ENCODE peak calls at places on chromosomes 4 and X, in seven cellular contexts. One of them, this sample, is unnamed.

GRCh38 chr4:165799384-165799815 is 73.6 kb upstream of the TLL1 start:
- DNase-seq in ELF-1: no peak
- DNase-seq in CD8-positive, alpha-beta memory T cell: no peak
- DNase-seq in HEK293T: no peak
- DNase-seq in stimulated activated CD8-positive, alpha-beta memory T cell treated with anti-CD3 and anti-CD28 coated beads, Interleukin-7, amount 100 ng/mL, for 1 hour: no peak
- DNase-seq in testis: peak
- DNase-seq in sciatic nerve: no peak
- DNase-seq in this sample: no peak

GRCh38 chr4:170231377-170231776 is 141.6 kb upstream of the AADAT start:
- DNase-seq in CD8-positive, alpha-beta memory T cell: no peak
- DNase-seq in sciatic nerve: no peak
- DNase-seq in HEK293T: no peak
- DNase-seq in stimulated activated CD8-positive, alpha-beta memory T cell treated with anti-CD3 and anti-CD28 coated beads, Interleukin-7, amount 100 ng/mL, for 1 hour: no peak
- DNase-seq in testis: no peak
- DNase-seq in ELF-1: no peak
- DNase-seq in this sample: peak

GRCh38 chr4:98481167-98481566 is 177.2 kb downstream of the TSPAN5 start:
- DNase-seq in CD8-positive, alpha-beta memory T cell: no peak
- DNase-seq in sciatic nerve: no peak
- DNase-seq in ELF-1: no peak
- DNase-seq in stimulated activated CD8-positive, alpha-beta memory T cell treated with anti-CD3 and anti-CD28 coated beads, Interleukin-7, amount 100 ng/mL, for 1 hour: no peak
- DNase-seq in HEK293T: no peak
- DNase-seq in testis: peak
- DNase-seq in this sample: no peak

GRCh38 chrX:41148553-41148952 is 63.3 kb downstream of the USP9X start:
- DNase-seq in CD8-positive, alpha-beta memory T cell: no peak
- DNase-seq in HEK293T: no peak
- DNase-seq in ELF-1: no peak
- DNase-seq in stimulated activated CD8-positive, alpha-beta memory T cell treated with anti-CD3 and anti-CD28 coated beads, Interleukin-7, amount 100 ng/mL, for 1 hour: no peak
- DNase-seq in testis: no peak
- DNase-seq in sciatic nerve: no peak
- DNase-seq in this sample: no peak

GRCh38 chr4:14892563-14892962 is 109.7 kb upstream of the CPEB2 start:
- DNase-seq in testis: no peak
- DNase-seq in HEK293T: no peak
- DNase-seq in sciatic nerve: no peak
- DNase-seq in CD8-positive, alpha-beta memory T cell: no peak
- DNase-seq in stimulated activated CD8-positive, alpha-beta memory T cell treated with anti-CD3 and anti-CD28 coated beads, Interleukin-7, amount 100 ng/mL, for 1 hour: no peak
- DNase-seq in ELF-1: no peak
- DNase-seq in this sample: no peak

GRCh38 chr4:1198070-1198844 is 25.9 kb upstream of the SPON2 start:
- DNase-seq in stimulated activated CD8-positive, alpha-beta memory T cell treated with anti-CD3 and anti-CD28 coated beads, Interleukin-7, amount 100 ng/mL, for 1 hour: no peak
- DNase-seq in ELF-1: no peak
- DNase-seq in CD8-positive, alpha-beta memory T cell: no peak
- DNase-seq in HEK293T: no peak
- DNase-seq in sciatic nerve: peak
- DNase-seq in testis: peak
- DNase-seq in this sample: no peak

GRCh38 chr4:3302164-3302785 is 9.5 kb downstream of the RGS12 start:
- DNase-seq in ELF-1: no peak
- DNase-seq in testis: no peak
- DNase-seq in sciatic nerve: peak
- DNase-seq in HEK293T: no peak
- DNase-seq in CD8-positive, alpha-beta memory T cell: peak
- DNase-seq in stimulated activated CD8-positive, alpha-beta memory T cell treated with anti-CD3 and anti-CD28 coated beads, Interleukin-7, amount 100 ng/mL, for 1 hour: peak
- DNase-seq in this sample: peak

GRCh38 chrX:134622813-134623185 is 35.5 kb downstream of the PLAC1 start:
- DNase-seq in HEK293T: no peak
- DNase-seq in ELF-1: peak
- DNase-seq in stimulated activated CD8-positive, alpha-beta memory T cell treated with anti-CD3 and anti-CD28 coated beads, Interleukin-7, amount 100 ng/mL, for 1 hour: no peak
- DNase-seq in sciatic nerve: no peak
- DNase-seq in CD8-positive, alpha-beta memory T cell: no peak
- DNase-seq in testis: no peak
- DNase-seq in this sample: no peak

GRCh38 chrX:15739886-15740285 is 1.8 kb downstream of the CA5B start:
- DNase-seq in HEK293T: no peak
- DNase-seq in CD8-positive, alpha-beta memory T cell: no peak
- DNase-seq in sciatic nerve: no peak
- DNase-seq in testis: no peak
- DNase-seq in ELF-1: no peak
- DNase-seq in stimulated activated CD8-positive, alpha-beta memory T cell treated with anti-CD3 and anti-CD28 coated beads, Interleukin-7, amount 100 ng/mL, for 1 hour: no peak
- DNase-seq in this sample: no peak

GRCh38 chr4:931194-931959 is 739 bp downstream of the GAK start:
- DNase-seq in sciatic nerve: no peak
- DNase-seq in stimulated activated CD8-positive, alpha-beta memory T cell treated with anti-CD3 and anti-CD28 coated beads, Interleukin-7, amount 100 ng/mL, for 1 hour: no peak
- DNase-seq in CD8-positive, alpha-beta memory T cell: peak
- DNase-seq in testis: no peak
- DNase-seq in ELF-1: no peak
- DNase-seq in HEK293T: no peak
- DNase-seq in this sample: no peak

GRCh38 chr4:185016946-185017797 is 1.1 kb upstream of the HELT start:
- DNase-seq in stimulated activated CD8-positive, alpha-beta memory T cell treated with anti-CD3 and anti-CD28 coated beads, Interleukin-7, amount 100 ng/mL, for 1 hour: no peak
- DNase-seq in HEK293T: no peak
- DNase-seq in sciatic nerve: no peak
- DNase-seq in testis: no peak
- DNase-seq in ELF-1: peak
- DNase-seq in CD8-positive, alpha-beta memory T cell: no peak
- DNase-seq in this sample: peak

GRCh38 chr4:176611954-176612353 is 180.8 kb downstream of the VEGFC start:
- DNase-seq in HEK293T: no peak
- DNase-seq in testis: no peak
- DNase-seq in sciatic nerve: no peak
- DNase-seq in ELF-1: no peak
- DNase-seq in CD8-positive, alpha-beta memory T cell: no peak
- DNase-seq in stimulated activated CD8-positive, alpha-beta memory T cell treated with anti-CD3 and anti-CD28 coated beads, Interleukin-7, amount 100 ng/mL, for 1 hour: no peak
- DNase-seq in this sample: peak

GRCh38 chr4:118953276-118953675 is 64.6 kb downstream of the SYNPO2 start:
- DNase-seq in testis: no peak
- DNase-seq in ELF-1: no peak
- DNase-seq in CD8-positive, alpha-beta memory T cell: no peak
- DNase-seq in HEK293T: no peak
- DNase-seq in stimulated activated CD8-positive, alpha-beta memory T cell treated with anti-CD3 and anti-CD28 coated beads, Interleukin-7, amount 100 ng/mL, for 1 hour: no peak
- DNase-seq in sciatic nerve: no peak
- DNase-seq in this sample: no peak

GRCh38 chrX:20620301-20620700 is 353.6 kb upstream of the RPS6KA3 start:
- DNase-seq in sciatic nerve: no peak
- DNase-seq in HEK293T: no peak
- DNase-seq in stimulated activated CD8-positive, alpha-beta memory T cell treated with anti-CD3 and anti-CD28 coated beads, Interleukin-7, amount 100 ng/mL, for 1 hour: no peak
- DNase-seq in testis: no peak
- DNase-seq in CD8-positive, alpha-beta memory T cell: no peak
- DNase-seq in ELF-1: no peak
- DNase-seq in this sample: no peak

GRCh38 chr4:3201718-3202702 is 46.9 kb upstream of the MSANTD1 start:
- DNase-seq in ELF-1: no peak
- DNase-seq in stimulated activated CD8-positive, alpha-beta memory T cell treated with anti-CD3 and anti-CD28 coated beads, Interleukin-7, amount 100 ng/mL, for 1 hour: peak
- DNase-seq in sciatic nerve: peak
- DNase-seq in testis: peak
- DNase-seq in CD8-positive, alpha-beta memory T cell: peak
- DNase-seq in HEK293T: no peak
- DNase-seq in this sample: peak

GRCh38 chrX:102765794-102766193 is 45.3 kb downstream of the GPRASP3 start:
- DNase-seq in stimulated activated CD8-positive, alpha-beta memory T cell treated with anti-CD3 and anti-CD28 coated beads, Interleukin-7, amount 100 ng/mL, for 1 hour: no peak
- DNase-seq in sciatic nerve: no peak
- DNase-seq in CD8-positive, alpha-beta memory T cell: no peak
- DNase-seq in testis: no peak
- DNase-seq in ELF-1: no peak
- DNase-seq in HEK293T: no peak
- DNase-seq in this sample: no peak

GRCh38 chrX:16658284-16658683 is 8.3 kb downstream of the S100G start:
- DNase-seq in testis: no peak
- DNase-seq in CD8-positive, alpha-beta memory T cell: no peak
- DNase-seq in stimulated activated CD8-positive, alpha-beta memory T cell treated with anti-CD3 and anti-CD28 coated beads, Interleukin-7, amount 100 ng/mL, for 1 hour: no peak
- DNase-seq in sciatic nerve: no peak
- DNase-seq in HEK293T: no peak
- DNase-seq in ELF-1: no peak
- DNase-seq in this sample: no peak

GRCh38 chrX:154051210-154051810 is 31.6 kb upstream of the IRAK1 start:
- DNase-seq in testis: peak
- DNase-seq in sciatic nerve: peak
- DNase-seq in stimulated activated CD8-positive, alpha-beta memory T cell treated with anti-CD3 and anti-CD28 coated beads, Interleukin-7, amount 100 ng/mL, for 1 hour: peak
- DNase-seq in ELF-1: peak
- DNase-seq in CD8-positive, alpha-beta memory T cell: peak
- DNase-seq in HEK293T: peak
- DNase-seq in this sample: peak

GRCh38 chr4:187618701-187619278 is 376.8 kb upstream of the ZFP42 start:
- DNase-seq in stimulated activated CD8-positive, alpha-beta memory T cell treated with anti-CD3 and anti-CD28 coated beads, Interleukin-7, amount 100 ng/mL, for 1 hour: no peak
- DNase-seq in HEK293T: no peak
- DNase-seq in CD8-positive, alpha-beta memory T cell: no peak
- DNase-seq in testis: no peak
- DNase-seq in ELF-1: no peak
- DNase-seq in sciatic nerve: no peak
- DNase-seq in this sample: no peak

GRCh38 chr4:109410776-109411175 is 22.8 kb upstream of the SEC24B start:
- DNase-seq in HEK293T: no peak
- DNase-seq in sciatic nerve: no peak
- DNase-seq in stimulated activated CD8-positive, alpha-beta memory T cell treated with anti-CD3 and anti-CD28 coated beads, Interleukin-7, amount 100 ng/mL, for 1 hour: no peak
- DNase-seq in ELF-1: no peak
- DNase-seq in testis: no peak
- DNase-seq in CD8-positive, alpha-beta memory T cell: no peak
- DNase-seq in this sample: no peak

GRCh38 chr4:19030536-19030935 is 1009.0 kb upstream of the LCORL start:
- DNase-seq in testis: no peak
- DNase-seq in sciatic nerve: no peak
- DNase-seq in HEK293T: no peak
- DNase-seq in CD8-positive, alpha-beta memory T cell: no peak
- DNase-seq in stimulated activated CD8-positive, alpha-beta memory T cell treated with anti-CD3 and anti-CD28 coated beads, Interleukin-7, amount 100 ng/mL, for 1 hour: no peak
- DNase-seq in ELF-1: no peak
- DNase-seq in this sample: no peak

GRCh38 chr4:158161561-158162354 is 11.1 kb downstream of the GASK1B start:
- DNase-seq in sciatic nerve: no peak
- DNase-seq in ELF-1: peak
- DNase-seq in HEK293T: no peak
- DNase-seq in CD8-positive, alpha-beta memory T cell: no peak
- DNase-seq in stimulated activated CD8-positive, alpha-beta memory T cell treated with anti-CD3 and anti-CD28 coated beads, Interleukin-7, amount 100 ng/mL, for 1 hour: no peak
- DNase-seq in testis: peak
- DNase-seq in this sample: peak

GRCh38 chrX:145910017-145910416 is 92.4 kb downstream of the SLITRK2 start:
- DNase-seq in sciatic nerve: no peak
- DNase-seq in HEK293T: no peak
- DNase-seq in ELF-1: no peak
- DNase-seq in stimulated activated CD8-positive, alpha-beta memory T cell treated with anti-CD3 and anti-CD28 coated beads, Interleukin-7, amount 100 ng/mL, for 1 hour: no peak
- DNase-seq in testis: no peak
- DNase-seq in CD8-positive, alpha-beta memory T cell: no peak
- DNase-seq in this sample: no peak

This sample was measured in Kasumi-1.